ENCODE peak calls at places on chromosomes 7 and 10, in four cellular contexts. C, X, V and G are unnamed samples.

GRCh38 chr10:110531687-110532086 is 34.0 kb downstream of the DUSP5 start:
- DNase-seq in C (no peak), X (no peak), V (no peak), G (no peak)

GRCh38 chr7:1564603-1565022 is 5.2 kb downstream of the PSMG3 start:
- DNase-seq in X (peak), V (no peak), C (no peak), G (no peak)

GRCh38 chr10:110664483-110665420 is 20.6 kb downstream of the RBM20 start:
- DNase-seq in X (peak), V (no peak), C (no peak), G (peak)

GRCh38 chr7:69893915-69894314 is 295.6 kb downstream of the AUTS2 start:
- DNase-seq in V (no peak), X (no peak), C (no peak), G (no peak)

GRCh38 chr7:27346531-27347260 is 104.1 kb downstream of the EVX1 start:
- DNase-seq in V (no peak), C (no peak), X (peak), G (peak)

GRCh38 chr10:129963831-129964501 is at the start of gene EBF3:
- DNase-seq in V (no peak), X (peak), C (peak), G (peak)

GRCh38 chr7:112449353-112449752 is 907 bp upstream of the IFRD1 start:
- DNase-seq in X (peak), C (peak), V (no peak), G (peak)

GRCh38 chr7:108266489-108266888 is 136.3 kb upstream of the LAMB4 start:
- DNase-seq in X (peak), C (no peak), V (no peak), G (no peak)

GRCh38 chr7:151629873-151630272 is 110.2 kb upstream of the RHEB start:
- DNase-seq in X (no peak), C (no peak), V (no peak), G (no peak)

GRCh38 chr7:139784643-139785042 is 6.8 kb upstream of the HIPK2 start:
- DNase-seq in X (peak), C (no peak), V (no peak), G (no peak)

GRCh38 chr7:150390206-150390605 is 11.1 kb downstream of the ZNF775 start:
- DNase-seq in X (peak), C (no peak), V (no peak), G (no peak)

GRCh38 chr10:61978965-61979364 is 77.5 kb downstream of the ARID5B start:
- DNase-seq in V (no peak), C (no peak), X (no peak), G (no peak)

GRCh38 chr10:97632949-97633884 is at the start of gene MORN4:
- DNase-seq in C (peak), V (peak), X (peak), G (peak)

GRCh38 chr10:22742678-22743077 is 28.3 kb upstream of the PIP4K2A start:
- DNase-seq in C (no peak), X (no peak), V (no peak), G (no peak)

GRCh38 chr7:121330053-121330833 is 1.4 kb downstream of the WNT16 start:
- DNase-seq in X (no peak), C (no peak), V (no peak), G (no peak)

GRCh38 chr10:122019414-122019975 is 30.5 kb downstream of the TACC2 start:
- DNase-seq in X (peak), V (no peak), C (no peak), G (peak)

GRCh38 chr10:113047605-113047962 is 97.5 kb downstream of the TCF7L2 start:
- DNase-seq in V (no peak), X (peak), C (no peak), G (no peak)

GRCh38 chr10:69335063-69335587 is 56.8 kb downstream of the HK1 start:
- DNase-seq in X (no peak), C (peak), V (no peak), G (no peak)

GRCh38 chr10:5243521-5243987 is 46.9 kb downstream of the AKR1C4 start:
- DNase-seq in X (no peak), C (no peak), V (no peak), G (no peak)

GRCh38 chr7:45716380-45717203 is 142.4 kb downstream of the ADCY1 start:
- DNase-seq in C (no peak), X (no peak), V (no peak), G (no peak)

GRCh38 chr10:125084191-125085186 is 75.9 kb downstream of the CTBP2 start:
- DNase-seq in C (no peak), V (no peak), X (peak), G (peak)

GRCh38 chr10:86876748-86877147 is 80.7 kb downstream of the MMRN2 start:
- DNase-seq in C (no peak), X (peak), V (no peak), G (no peak)

GRCh38 chr7:116952640-116953371 is 495 bp upstream of the ST7 start:
- DNase-seq in V (peak), C (no peak), X (no peak), G (no peak)

GRCh38 chr7:98027342-98028033 is 37.5 kb upstream of the OCM2 start:
- DNase-seq in V (no peak), X (no peak), C (no peak), G (no peak)

GRCh38 chr10:46283217-46283944 is 3.4 kb upstream of the ANTXRL start:
- DNase-seq in C (no peak), X (no peak), V (no peak), G (no peak)

GRCh38 chr7:66557214-66558200 is 71.2 kb upstream of the KCTD7 start:
- DNase-seq in C (peak), X (peak), V (no peak), G (peak)

GRCh38 chr7:5373300-5373699 is 50.3 kb downstream of the TNRC18 start:
- DNase-seq in X (no peak), V (no peak), C (no peak), G (no peak)

GRCh38 chr7:156160811-156161210 is 348.5 kb upstream of the SHH start:
- DNase-seq in V (no peak), C (no peak), X (no peak), G (peak)

GRCh38 chr10:113022265-113022664 is 72.2 kb downstream of the TCF7L2 start:
- DNase-seq in C (no peak), X (no peak), V (no peak), G (no peak)

GRCh38 chr7:25926009-25926408 is 226.0 kb upstream of the NFE2L3 start:
- DNase-seq in X (no peak), C (no peak), V (no peak), G (peak)

GRCh38 chr10:33509231-33509871 is 174.9 kb upstream of the NRP1 start:
- DNase-seq in C (no peak), V (no peak), X (peak), G (peak)

GRCh38 chr7:92425311-92425947 is 21.9 kb upstream of the GATAD1 start:
- DNase-seq in C (no peak), V (no peak), X (no peak), G (peak)

GRCh38 chr10:24957624-24958435 is 5.4 kb upstream of the PRTFDC1 start:
- DNase-seq in C (no peak), X (peak), V (no peak), G (no peak)

GRCh38 chr10:13943735-13944398 is 357.1 kb downstream of the PRPF18 start:
- DNase-seq in V (no peak), X (no peak), C (no peak), G (no peak)

GRCh38 chr10:69087600-69088470 is at the start of gene SRGN:
- DNase-seq in C (peak), V (peak), X (peak), G (no peak)